ENCODE peak calls at places on chromosome 1, in ten cellular contexts. D is PC-3; V is NCI-H2081; Y is G401; G is activated T-cell treated with anti-CD3 and anti-CD28 coated beads for 1 hour; I is AG08396; Z is HTR-8/SVneo; E is activated CD4-positive, CD25-positive, alpha-beta regulatory T cell; L is AG09309; C is lower leg skin. O is an unnamed sample.

GRCh38 chr1:35115459-35116383 is 36.5 kb downstream of the ZMYM1 start:
- DNase-seq in Z (no peak), C (no peak), L (no peak), D (peak), G (no peak), E (no peak), V (no peak), I (no peak), Y (no peak), O (no peak)

GRCh38 chr1:67869233-67869632 is 36.0 kb upstream of the GNG12 start:
- DNase-seq in E (no peak), Z (no peak), Y (peak), C (no peak), L (no peak), G (no peak), V (no peak), I (no peak), D (no peak), O (no peak)

GRCh38 chr1:67647036-67647798 is 37.8 kb upstream of the GADD45A start:
- DNase-seq in G (no peak), D (peak), E (no peak), C (no peak), L (no peak), V (no peak), Z (peak), I (no peak), Y (peak), O (peak)

GRCh38 chr1:186440584-186440983 is 20.3 kb downstream of the PDC start:
- DNase-seq in I (no peak), V (no peak), C (no peak), G (no peak), Z (no peak), E (no peak), D (peak), L (no peak), Y (no peak), O (no peak)

GRCh38 chr1:3342960-3343359 is 111.5 kb upstream of the ARHGEF16 start:
- DNase-seq in Z (no peak), Y (no peak), V (no peak), I (no peak), E (no peak), D (no peak), L (no peak), G (no peak), C (no peak), O (no peak)

GRCh38 chr1:201711811-201712210 is 117.1 kb upstream of the IPO9 start:
- DNase-seq in Z (no peak), V (no peak), I (no peak), E (no peak), G (no peak), L (no peak), C (peak), D (no peak), Y (no peak), O (no peak)

GRCh38 chr1:110538921-110539320 is 19.9 kb upstream of the KCNA10 start:
- DNase-seq in C (no peak), L (no peak), V (no peak), D (peak), I (no peak), E (no peak), Y (peak), Z (no peak), G (no peak), O (no peak)

GRCh38 chr1:51621841-51622454 is 5.1 kb downstream of the OSBPL9 start:
- DNase-seq in G (no peak), E (no peak), D (no peak), C (no peak), V (no peak), Z (no peak), Y (no peak), I (no peak), L (no peak), O (no peak)

GRCh38 chr1:21378705-21379494 is 61.0 kb upstream of the NBPF3 start:
- DNase-seq in G (no peak), Y (no peak), D (peak), I (no peak), C (peak), V (no peak), L (no peak), Z (no peak), E (no peak), O (no peak)

GRCh38 chr1:53352576-53352975 is 24.7 kb upstream of the LRP8 start:
- DNase-seq in I (no peak), D (no peak), G (no peak), Y (no peak), Z (no peak), L (no peak), E (no peak), C (no peak), V (no peak), O (no peak)

GRCh38 chr1:198497326-198498220 is 42.9 kb downstream of the ATP6V1G3 start:
- DNase-seq in C (no peak), D (peak), Z (no peak), E (no peak), V (no peak), Y (no peak), G (no peak), I (no peak), L (peak), O (no peak)

GRCh38 chr1:180116964-180117763 is 37.5 kb upstream of the QSOX1 start:
- DNase-seq in G (no peak), L (no peak), D (peak), C (no peak), E (no peak), I (no peak), Y (no peak), Z (no peak), V (no peak), O (no peak)

GRCh38 chr1:4868521-4868920 is 214.1 kb downstream of the AJAP1 start:
- DNase-seq in Y (no peak), C (no peak), L (no peak), Z (no peak), E (no peak), G (no peak), V (no peak), D (no peak), I (no peak), O (no peak)

GRCh38 chr1:232179896-232180760 is 449.8 kb downstream of the SIPA1L2 start:
- DNase-seq in C (no peak), D (no peak), V (no peak), L (no peak), G (no peak), E (no peak), I (no peak), Y (peak), Z (no peak), O (peak)

GRCh38 chr1:193111641-193112090 is 6.5 kb upstream of the GLRX2 start:
- DNase-seq in Z (no peak), Y (no peak), V (no peak), I (peak), E (no peak), C (no peak), G (no peak), D (peak), L (peak), O (peak)

GRCh38 chr1:198788561-198789064 is 149.8 kb downstream of the PTPRC start:
- DNase-seq in Z (peak), G (no peak), E (no peak), I (no peak), L (no peak), Y (no peak), C (no peak), D (peak), V (no peak), O (peak)

GRCh38 chr1:158169105-158169504 is 11.6 kb upstream of the CD1D start:
- DNase-seq in L (no peak), V (no peak), C (no peak), Z (no peak), E (no peak), I (no peak), G (no peak), Y (no peak), D (no peak), O (no peak)

GRCh38 chr1:203170625-203171330 is 4.8 kb downstream of the MYBPH start:
- DNase-seq in Y (no peak), I (no peak), D (peak), Z (no peak), E (no peak), V (no peak), G (no peak), C (no peak), L (no peak), O (no peak)

GRCh38 chr1:29912413-29912812 is 676.1 kb downstream of the PTPRU start:
- DNase-seq in I (no peak), E (no peak), Z (no peak), G (no peak), L (no peak), D (peak), Y (no peak), V (no peak), C (no peak), O (peak)

GRCh38 chr1:229048221-229048620 is 222.7 kb upstream of the RAB4A start:
- DNase-seq in D (no peak), Z (no peak), G (no peak), I (no peak), V (no peak), E (no peak), Y (no peak), C (no peak), L (no peak), O (no peak)

O was measured in SJCRH30.